ENCODE peak calls at places on chromosome 2, in five cellular contexts. P, Q, V, N and D are unnamed samples.

GRCh38 chr2:38148501-38148900 is 72.5 kb upstream of the CYP1B1 start:
- DNase-seq in P (no peak), Q (no peak), V (no peak), N (no peak), D (no peak)

GRCh38 chr2:156472686-156473085 is 36.5 kb downstream of the GPD2 start:
- DNase-seq in P (no peak), Q (no peak), V (no peak), N (no peak), D (no peak)

GRCh38 chr2:170206805-170207407 is 29.0 kb downstream of the MYO3B start:
- DNase-seq in P (no peak), Q (no peak), V (no peak), N (no peak), D (no peak)

GRCh38 chr2:25259744-25260124 is 82.0 kb downstream of the DNMT3A start:
- DNase-seq in P (no peak), Q (no peak), V (no peak), N (no peak), D (no peak)

GRCh38 chr2:76307495-76307894 is 596.8 kb upstream of the GCFC2 start:
- DNase-seq in P (no peak), Q (no peak), V (no peak), N (no peak), D (no peak)

GRCh38 chr2:24016376-24016761 is 6.5 kb downstream of the MFSD2B start:
- DNase-seq in P (no peak), Q (no peak), V (no peak), N (no peak), D (no peak)

GRCh38 chr2:120108049-120108448 is 95.2 kb downstream of the EPB41L5 start:
- DNase-seq in P (no peak), Q (no peak), V (no peak), N (no peak), D (no peak)

GRCh38 chr2:83069724-83070123 is 1389.4 kb downstream of the SUCLG1 start:
- DNase-seq in P (no peak), Q (no peak), V (no peak), N (no peak), D (no peak)

GRCh38 chr2:161976300-161976699 is 97.7 kb downstream of the DPP4 start:
- DNase-seq in P (no peak), Q (no peak), V (no peak), N (no peak), D (no peak)

GRCh38 chr2:143341478-143341877 is 212.3 kb downstream of the ARHGAP15 start:
- DNase-seq in P (no peak), Q (no peak), V (no peak), N (no peak), D (no peak)

GRCh38 chr2:24917086-24917485 is 3.0 kb downstream of the ADCY3 start:
- DNase-seq in P (no peak), Q (no peak), V (no peak), N (no peak), D (peak)

GRCh38 chr2:98822301-98823164 is 91.6 kb upstream of the MGAT4A start:
- DNase-seq in P (no peak), Q (peak), V (peak), N (peak), D (peak)

GRCh38 chr2:232731470-232731869 is 34.3 kb downstream of the GIGYF2 start:
- DNase-seq in P (no peak), Q (no peak), V (no peak), N (no peak), D (no peak)

GRCh38 chr2:239226677-239227076 is 174.1 kb downstream of the HDAC4 start:
- DNase-seq in P (peak), Q (no peak), V (no peak), N (no peak), D (no peak)

GRCh38 chr2:72082887-72083286 is 64.8 kb downstream of the CYP26B1 start:
- DNase-seq in P (no peak), Q (no peak), V (no peak), N (no peak), D (no peak)

GRCh38 chr2:181471227-181471626 is 14.0 kb downstream of the ITGA4 start:
- DNase-seq in P (no peak), Q (no peak), V (no peak), N (no peak), D (no peak)

GRCh38 chr2:240996161-240996833 is 2.1 kb upstream of the SNED1 start:
- DNase-seq in P (peak), Q (no peak), V (no peak), N (no peak), D (no peak)

GRCh38 chr2:193966590-193966989 is 1690.4 kb upstream of the SLC39A10 start:
- DNase-seq in P (no peak), Q (no peak), V (no peak), N (no peak), D (no peak)

GRCh38 chr2:46816846-46817726 is 98.5 kb downstream of the MCFD2 start:
- DNase-seq in P (no peak), Q (no peak), V (no peak), N (no peak), D (no peak)